ENCODE peak calls at places on chromosomes 1 and 21, in four cellular contexts. L is right lobe of liver, X is A549, G is cardiac muscle cell. T is an unnamed sample. For H3K4me1, the result is how much of the 10 kb centered on the place peaks cover.

GRCh38 chr1:203464226-203464625 is 11.4 kb upstream of the PRELP start:
- DNase-seq in L (no peak), X (no peak), G (peak), T (no peak)

GRCh38 chr1:205492201-205492667 is 12.2 kb upstream of the CDK18 start:
- DNase-seq in L (no peak), X (no peak), G (no peak), T (no peak)

GRCh38 chr1:43376723-43377235 is 9.0 kb upstream of the ELOVL1 start:
- DNase-seq in L (no peak), X (no peak), G (no peak), T (no peak)

GRCh38 chr1:212814548-212814947 is 22.9 kb downstream of the TATDN3 start:
- DNase-seq in L (no peak), X (no peak), G (no peak), T (no peak)

GRCh38 chr1:147390185-147390542 is 147.7 kb downstream of the CHD1L start:
- DNase-seq in L (no peak), X (no peak), G (no peak), T (no peak)

GRCh38 chr1:156845055-156845952 is 13.6 kb downstream of the INSRR start:
- DNase-seq in L (no peak), X (no peak), G (peak), T (no peak)

GRCh38 chr1:226607268-226607660 is 58.7 kb downstream of the STUM start:
- DNase-seq in L (no peak), X (no peak), G (no peak), T (no peak)

GRCh38 chr1:218304281-218305039 is 19.4 kb downstream of the RRP15 start:
- DNase-seq in L (no peak), X (no peak), G (peak), T (no peak)

GRCh38 chr1:41282679-41283317 is 40.7 kb upstream of the SCMH1 start:
- DNase-seq in L (peak), X (peak), G (peak), T (no peak)

GRCh38 chr1:151837197-151837596 is 2.4 kb downstream of the C2CD4D start:
- DNase-seq in L (no peak), X (no peak), G (no peak), T (no peak)

GRCh38 chr21:43193651-43194302 is 25.0 kb downstream of the CRYAA start:
- DNase-seq in L (no peak), X (no peak), G (peak), T (peak)

GRCh38 chr1:113940365-113941244 is 11.5 kb downstream of the HIPK1 start:
- DNase-seq in L (no peak), X (no peak), G (no peak), T (no peak)

GRCh38 chr1:41898191-41898713 is 20.5 kb downstream of the HIVEP3 start:
- DNase-seq in L (peak), X (peak), G (peak), T (peak)

GRCh38 chr1:220217383-220217988 is 54.8 kb downstream of the RAB3GAP2 start:
- DNase-seq in L (no peak), X (peak), G (peak), T (no peak)

GRCh38 chr1:206011057-206011456 is 7.9 kb upstream of the RAB7B start:
- DNase-seq in L (no peak), X (no peak), G (no peak), T (no peak)

GRCh38 chr1:162690672-162691434 is 58.6 kb downstream of the DDR2 start:
- DNase-seq in L (no peak), X (peak), G (peak), T (no peak)

GRCh38 chr1:208291923-208292711 is 47.9 kb upstream of the PLXNA2 start:
- DNase-seq in L (no peak), X (no peak), G (peak), T (no peak)

GRCh38 chr21:45140346-45140940 is 66.1 kb downstream of the ADARB1 start:
- DNase-seq in L (peak), X (peak), G (peak), T (peak)

GRCh38 chr1:53899206-53899628 is 5.2 kb downstream of the DIO1 start:
- DNase-seq in L (peak), X (no peak), G (peak), T (no peak)

GRCh38 chr1:92820024-92820423 is 11.8 kb upstream of the RPL5 start:
- DNase-seq in L (no peak), X (no peak), G (no peak), T (no peak)

GRCh38 chr1:102758418-102758817 is 349.9 kb downstream of the COL11A1 start:
- DNase-seq in L (no peak), X (no peak), G (no peak), T (no peak)

GRCh38 chr21:28624626-28625025 is 368.1 kb downstream of the LTN1 start:
- DNase-seq in L (no peak), X (no peak), G (no peak), T (no peak)

GRCh38 chr1:226215239-226215638 is 8.2 kb upstream of the MIXL1 start:
- DNase-seq in L (no peak), X (no peak), G (no peak), T (no peak)

GRCh38 chr1:50308883-50309282 is 114.4 kb downstream of the DMRTA2 start:
- DNase-seq in L (no peak), X (peak), G (peak), T (no peak)

GRCh38 chr21:32007461-32007860 is 134.6 kb downstream of the HUNK start:
- DNase-seq in L (no peak), X (peak), G (no peak), T (no peak)

GRCh38 chr1:240965581-240966091 is 353.7 kb upstream of the GREM2 start:
- DNase-seq in L (no peak), X (no peak), G (no peak), T (no peak)

GRCh38 chr1:41645062-41645461 is 160.6 kb upstream of the EDN2 start:
- DNase-seq in L (no peak), X (no peak), G (no peak), T (no peak)

GRCh38 chr21:46557919-46558392 is 46.9 kb downstream of the S100B start:
- DNase-seq in L (no peak), X (no peak), G (no peak), T (no peak)

GRCh38 chr1:183106746-183107145 is 79.3 kb upstream of the LAMC2 start:
- DNase-seq in L (no peak), X (no peak), G (no peak), T (no peak)

GRCh38 chr1:164576311-164577271 is 17.6 kb downstream of the PBX1 start:
- DNase-seq in L (no peak), X (no peak), G (peak), T (no peak)

GRCh38 chr1:232876506-232877360 is 71.5 kb downstream of the MAP10 start:
- DNase-seq in L (no peak), X (no peak), G (no peak), T (no peak)

DNA sequence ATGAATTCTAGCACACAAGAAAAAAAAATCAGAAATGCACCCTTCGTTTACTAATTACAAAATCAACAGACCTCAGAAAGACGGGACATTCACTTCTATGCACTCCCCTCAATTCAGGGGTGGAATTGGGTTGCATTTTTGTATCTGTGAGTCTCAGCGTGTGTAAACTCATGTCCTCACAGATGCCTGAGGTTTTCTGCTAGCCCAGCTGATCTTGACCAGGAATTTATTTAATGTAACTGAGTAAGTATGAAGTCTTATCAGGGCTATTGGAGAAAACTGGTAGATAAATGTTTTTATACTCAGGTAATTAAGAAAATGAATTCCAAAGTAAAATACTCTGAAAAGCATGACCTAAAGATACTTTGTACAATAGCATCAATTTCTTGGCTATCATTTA is 167.7 kb downstream of the RUNX1 start:
- DNase-seq in L (no peak), X (no peak), G (peak), T (no peak)
- H3K4me1 ChIP-seq in L (under half), X (half or more), G (under half), T (under half)

GRCh38 chr1:192343304-192343703 is 26.5 kb downstream of the RGS21 start:
- DNase-seq in L (no peak), X (no peak), G (no peak), T (no peak)
- H3K4me3 ChIP-seq in L (no peak), X (no peak), G (no peak), T (no peak)

DNA sequence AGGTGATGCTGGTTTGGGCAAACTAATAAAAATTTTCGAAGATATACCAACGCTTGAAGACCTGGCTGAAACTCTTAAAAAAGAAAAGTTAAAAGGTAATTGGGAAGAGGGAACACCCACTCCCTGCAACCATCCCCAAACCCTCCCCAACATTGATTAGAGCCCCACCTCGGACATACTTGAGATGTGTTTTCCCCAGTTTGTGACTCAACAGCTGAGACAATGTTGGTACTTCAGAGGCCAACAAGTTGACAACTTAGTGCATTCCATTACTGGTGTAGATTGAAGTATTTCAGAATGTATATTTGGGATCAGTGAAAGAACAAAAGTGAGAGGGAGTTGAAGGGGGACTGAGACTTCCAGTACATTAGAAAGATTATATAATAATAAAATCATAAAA is 5.1 kb downstream of the IFI16 start:
- DNase-seq in L (no peak), X (no peak), G (no peak), T (no peak)
- H3K27ac ChIP-seq in L (no peak), X (no peak), G (no peak), T (peak)

DNA sequence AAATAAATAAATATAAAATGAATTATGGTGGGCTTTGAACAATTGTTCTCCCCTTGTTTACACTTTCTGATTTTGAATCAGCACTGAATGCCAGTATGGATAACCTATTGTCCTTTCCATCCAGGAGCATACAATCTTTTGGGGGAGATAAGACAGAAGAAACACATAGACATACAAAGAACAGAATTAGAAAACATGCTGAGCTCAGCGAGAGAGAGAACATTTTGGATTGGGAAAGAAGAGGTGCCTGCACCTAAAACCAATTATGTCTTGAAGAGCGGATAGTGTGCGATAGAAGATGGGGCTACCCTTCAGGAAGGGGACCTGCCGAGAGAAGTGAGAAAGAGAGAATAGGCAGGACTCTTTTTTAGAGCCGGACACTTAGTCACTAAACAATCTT is 6.6 kb downstream of the PGM1 start:
- DNase-seq in L (no peak), X (no peak), G (no peak), T (no peak)
- H3K4me1 ChIP-seq in L (under half), X (under half), G (under half), T (under half)